ENCODE peak calls at places on chromosome 22, in six cellular contexts. L, X, W, N, E and R are unnamed samples.

GRCh38 chr22:31618057-31618456 is 44.0 kb downstream of the PISD start:
- DNase-seq in L (no peak), X (no peak), W (no peak), N (no peak), E (no peak), R (no peak)

GRCh38 chr22:44020981-44021380 is 3.1 kb upstream of the PARVB start:
- DNase-seq in L (no peak), X (no peak), W (peak), N (no peak), E (no peak), R (no peak)

GRCh38 chr22:35349704-35350538 is 31.0 kb upstream of the HMOX1 start:
- DNase-seq in L (no peak), X (no peak), W (peak), N (no peak), E (no peak), R (no peak)

GRCh38 chr22:29224121-29224858 is 18.6 kb downstream of the EMID1 start:
- DNase-seq in L (no peak), X (no peak), W (peak), N (no peak), E (no peak), R (no peak)

GRCh38 chr22:25360411-25360810 is 141.0 kb downstream of the CRYBB2 start:
- DNase-seq in L (no peak), X (no peak), W (no peak), N (no peak), E (no peak), R (no peak)

GRCh38 chr22:49754674-49755590 is 72.7 kb downstream of the BRD1 start:
- DNase-seq in L (no peak), X (no peak), W (no peak), N (no peak), E (no peak), R (no peak)

GRCh38 chr22:50683994-50684371 is 11.4 kb downstream of the SHANK3 start:
- DNase-seq in L (no peak), X (no peak), W (no peak), N (no peak), E (no peak), R (no peak)

GRCh38 chr22:23055448-23056179 is 14.7 kb upstream of the GNAZ start:
- DNase-seq in L (no peak), X (no peak), W (no peak), N (no peak), E (no peak), R (no peak)

GRCh38 chr22:42619261-42620063 is 4.8 kb upstream of the POLDIP3 start:
- DNase-seq in L (no peak), X (no peak), W (no peak), N (no peak), E (no peak), R (no peak)

GRCh38 chr22:49738006-49738405 is 89.7 kb downstream of the BRD1 start:
- DNase-seq in L (no peak), X (no peak), W (no peak), N (no peak), E (no peak), R (no peak)

GRCh38 chr22:28112548-28113043 is 193.5 kb upstream of the PITPNB start:
- DNase-seq in L (no peak), X (peak), W (peak), N (peak), E (no peak), R (no peak)

GRCh38 chr22:44580176-44580575 is 82.1 kb upstream of the RTL6 start:
- DNase-seq in L (no peak), X (no peak), W (no peak), N (no peak), E (no peak), R (no peak)

GRCh38 chr22:20550851-20551744 is 43.7 kb downstream of the MED15 start:
- DNase-seq in L (peak), X (peak), W (peak), N (peak), E (no peak), R (no peak)

GRCh38 chr22:40345271-40345670 is 1.0 kb upstream of the ADSL start:
- DNase-seq in L (peak), X (no peak), W (no peak), N (no peak), E (peak), R (no peak)

GRCh38 chr22:42939941-42940653 is 74.9 kb downstream of the PACSIN2 start:
- DNase-seq in L (no peak), X (no peak), W (peak), N (peak), E (peak), R (no peak)

GRCh38 chr22:46575915-46576555 is 38.6 kb upstream of the CELSR1 start:
- DNase-seq in L (no peak), X (no peak), W (no peak), N (peak), E (no peak), R (no peak)

GRCh38 chr22:37624876-37625275 is 14.6 kb upstream of the SH3BP1 start:
- DNase-seq in L (no peak), X (no peak), W (no peak), N (no peak), E (no peak), R (no peak)

GRCh38 chr22:33864723-33865130 is 55.5 kb downstream of the LARGE1 start:
- DNase-seq in L (no peak), X (no peak), W (peak), N (peak), E (no peak), R (no peak)

GRCh38 chr22:45441158-45441557 is 27.7 kb downstream of the RIBC2 start:
- DNase-seq in L (peak), X (peak), W (peak), N (peak), E (peak), R (no peak)

GRCh38 chr22:32920032-32920628 is 118.6 kb downstream of the TIMP3 start:
- DNase-seq in L (no peak), X (peak), W (peak), N (peak), E (no peak), R (no peak)

GRCh38 chr22:31346255-31346732 is at the start of gene PATZ1:
- DNase-seq in L (no peak), X (peak), W (peak), N (peak), E (peak), R (peak)

GRCh38 chr22:47177334-47177815 is 414.9 kb downstream of the TBC1D22A start:
- DNase-seq in L (no peak), X (no peak), W (no peak), N (peak), E (no peak), R (no peak)

GRCh38 chr22:44271010-44271500 is 41.7 kb downstream of the SHISAL1 start:
- DNase-seq in L (no peak), X (no peak), W (no peak), N (peak), E (no peak), R (no peak)

GRCh38 chr22:27199354-27199753 is 542.0 kb downstream of the MIAT start:
- DNase-seq in L (no peak), X (no peak), W (no peak), N (no peak), E (no peak), R (no peak)

GRCh38 chr22:23196165-23196564 is 15.9 kb downstream of the BCR start:
- DNase-seq in L (no peak), X (no peak), W (no peak), N (no peak), E (no peak), R (no peak)

GRCh38 chr22:20420157-20420842 is 17.3 kb downstream of the SCARF2 start:
- DNase-seq in L (no peak), X (no peak), W (no peak), N (no peak), E (no peak), R (no peak)

GRCh38 chr22:36966851-36967535 is 52.3 kb downstream of the TST start:
- DNase-seq in L (no peak), X (no peak), W (no peak), N (no peak), E (no peak), R (no peak)

GRCh38 chr22:26489447-26490036 is 5.9 kb downstream of the SRRD start:
- DNase-seq in L (no peak), X (no peak), W (no peak), N (no peak), E (no peak), R (no peak)

GRCh38 chr22:41217553-41218157 is 12.5 kb downstream of the L3MBTL2 start:
- DNase-seq in L (peak), X (peak), W (peak), N (peak), E (no peak), R (peak)